ENCODE peak calls at places on chromosome 21, in five cellular contexts. G is left ventricle myocardium inferior, U is fibroblast of pulmonary artery, E is stomach, H is foreskin fibroblast. K is an unnamed sample.

GRCh38 chr21:46136739-46137349 is 18.5 kb downstream of the FTCD start:
- DNase-seq in H (no peak), G (no peak), E (no peak), U (no peak), K (no peak)

GRCh38 chr21:37566790-37567725 is 200.5 kb downstream of the DYRK1A start:
- DNase-seq in G (no peak), U (peak; percentile 62), H (no peak), E (no peak), K (no peak)

GRCh38 chr21:36699026-36699545 is at the start of gene SIM2:
- DNase-seq in U (peak; percentile 26), E (peak; percentile 90), G (no peak), H (no peak), K (no peak)

GRCh38 chr21:41360072-41360821 is 1.6 kb upstream of the MX2 start:
- DNase-seq in H (peak; percentile 21), U (peak; percentile 53), G (peak; percentile 33), E (peak; percentile 79), K (peak; percentile 15)

GRCh38 chr21:45378258-45378966 is 26.6 kb upstream of the COL18A1 start:
- DNase-seq in G (peak; percentile 12), H (peak; percentile 66), E (no peak), U (no peak), K (peak; percentile 45)

GRCh38 chr21:38293765-38294164 is 37.0 kb downstream of the KCNJ15 start:
- DNase-seq in G (no peak), U (no peak), H (no peak), E (peak; percentile 64), K (no peak)

GRCh38 chr21:28089599-28090421 is 902.9 kb downstream of the LTN1 start:
- DNase-seq in E (no peak), G (peak; percentile 45), H (no peak), U (no peak), K (no peak)

GRCh38 chr21:23316190-23316589 is 2291.1 kb downstream of the MRPL39 start:
- DNase-seq in G (no peak), H (no peak), E (no peak), U (no peak), K (no peak)

GRCh38 chr21:38401527-38401926 is 96.8 kb downstream of the ERG start:
- DNase-seq in E (no peak), G (no peak), U (no peak), H (no peak), K (no peak)

GRCh38 chr21:23687154-23687553 is 1920.1 kb downstream of the MRPL39 start:
- DNase-seq in E (no peak), H (no peak), G (no peak), U (no peak), K (no peak)

GRCh38 chr21:35189077-35189863 is 140.2 kb upstream of the RUNX1 start:
- DNase-seq in E (no peak), G (no peak), U (peak; percentile 67), H (peak; percentile 92), K (peak; percentile 89)

GRCh38 chr21:14495075-14495474 is 51.0 kb downstream of the SAMSN1 start:
- DNase-seq in G (no peak), E (no peak), U (no peak), H (no peak), K (no peak)

GRCh38 chr21:36454079-36454478 is 25.8 kb downstream of the CLDN14 start:
- DNase-seq in G (no peak), E (no peak), U (no peak), H (no peak), K (no peak)

GRCh38 chr21:43718872-43719747 is at the start of gene PDXK:
- DNase-seq in H (peak; percentile 80), U (peak; percentile 78), G (peak; percentile 88), E (peak; percentile 92), K (peak; percentile 86)
- TF ChIP-seq CTCF in H (no peak), U (no peak), G (no peak), E (no peak), K (peak; percentile 12)

GRCh38 chr21:18954415-18954972 is 550.9 kb upstream of the TMPRSS15 start:
- DNase-seq in G (no peak), E (no peak), U (no peak), H (no peak), K (peak; percentile 9)

GRCh38 chr21:18950045-18950740 is 546.6 kb upstream of the TMPRSS15 start:
- DNase-seq in E (no peak), G (no peak), U (no peak), H (no peak), K (no peak)

DNA sequence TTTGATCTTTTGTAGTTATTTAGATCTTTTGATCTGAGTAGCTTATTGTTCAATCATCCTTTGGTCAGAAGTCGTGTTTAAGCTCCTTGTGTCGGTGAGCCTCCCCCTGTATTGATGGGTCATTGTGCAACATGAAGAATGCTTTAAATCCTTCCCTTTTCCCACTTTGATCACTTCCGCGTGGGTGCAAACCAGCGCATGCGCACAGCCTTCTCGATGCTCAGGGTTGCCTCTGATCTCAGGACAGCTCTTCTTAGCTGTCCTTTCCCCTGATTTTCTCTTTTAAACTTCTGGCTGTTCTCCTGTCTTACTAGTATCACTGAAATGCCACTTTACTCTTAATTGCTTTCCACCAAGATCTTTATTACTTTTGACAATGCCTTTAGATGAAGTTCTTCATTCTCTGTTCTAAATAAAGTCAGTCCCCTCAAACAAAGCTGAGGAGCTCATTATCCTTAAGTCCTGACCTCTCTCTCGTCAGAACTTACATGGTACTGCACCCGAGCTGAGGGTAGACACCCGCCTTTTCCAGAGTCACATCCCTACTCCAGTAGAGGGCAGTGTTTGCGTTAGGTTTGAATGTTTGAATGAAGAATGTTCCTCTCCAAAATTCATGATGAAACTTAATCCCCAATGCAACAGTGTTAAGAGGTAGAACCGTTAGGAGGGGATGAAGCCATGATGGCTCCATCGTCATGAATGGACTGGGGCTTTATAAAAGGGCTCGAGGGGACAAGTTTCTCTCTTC is 547.9 kb upstream of the TMPRSS15 start:
- DNase-seq in G (no peak), U (peak; percentile 0), E (no peak), H (no peak), K (peak; percentile 44)
- TF ChIP-seq CTCF in G (peak; percentile 61), U (no peak), E (peak; percentile 7), H (no peak), K (peak; percentile 62)

DNA sequence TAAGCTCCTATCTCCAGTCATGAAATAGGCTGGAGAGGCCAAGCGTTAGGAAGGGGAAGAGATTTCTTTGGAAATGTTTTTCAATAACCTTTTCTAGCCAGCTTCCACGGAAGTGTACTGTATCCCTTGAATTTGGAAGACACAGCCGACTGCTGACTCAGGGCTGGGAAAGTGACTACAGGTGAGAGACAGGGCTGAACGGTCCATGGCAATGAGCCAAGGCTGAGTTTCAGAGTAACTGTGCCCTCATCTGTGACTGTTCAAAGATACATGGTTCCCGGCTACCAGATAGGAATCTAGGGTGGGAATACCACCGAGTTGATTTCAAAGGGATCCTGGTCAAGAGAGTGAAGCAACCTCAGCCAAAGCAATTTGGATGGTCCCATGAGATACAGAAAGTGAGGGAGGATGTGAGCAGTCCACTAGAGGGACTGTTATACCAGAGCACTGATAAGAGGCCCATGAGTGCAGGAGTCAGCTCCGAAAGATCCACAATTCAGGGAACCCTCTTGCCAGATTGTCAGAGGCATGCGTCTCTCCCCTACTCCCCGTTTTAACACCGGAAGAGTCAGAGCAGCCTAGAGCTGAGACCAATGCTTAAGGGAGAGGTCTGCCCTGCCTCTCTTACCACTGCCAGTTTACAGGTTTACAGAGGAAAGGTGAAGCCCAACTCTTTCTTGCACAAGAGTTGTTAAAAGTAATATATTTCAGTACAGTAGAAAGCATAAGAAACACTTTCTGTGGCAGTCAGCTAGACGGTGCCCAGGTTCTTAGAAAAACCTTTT is 3.2 kb upstream of the KRTAP19-8 start:
- DNase-seq in U (no peak), G (no peak), H (no peak), E (no peak), K (no peak)
- TF ChIP-seq CTCF in U (no peak), G (no peak), H (no peak), E (no peak), K (no peak)

DNA sequence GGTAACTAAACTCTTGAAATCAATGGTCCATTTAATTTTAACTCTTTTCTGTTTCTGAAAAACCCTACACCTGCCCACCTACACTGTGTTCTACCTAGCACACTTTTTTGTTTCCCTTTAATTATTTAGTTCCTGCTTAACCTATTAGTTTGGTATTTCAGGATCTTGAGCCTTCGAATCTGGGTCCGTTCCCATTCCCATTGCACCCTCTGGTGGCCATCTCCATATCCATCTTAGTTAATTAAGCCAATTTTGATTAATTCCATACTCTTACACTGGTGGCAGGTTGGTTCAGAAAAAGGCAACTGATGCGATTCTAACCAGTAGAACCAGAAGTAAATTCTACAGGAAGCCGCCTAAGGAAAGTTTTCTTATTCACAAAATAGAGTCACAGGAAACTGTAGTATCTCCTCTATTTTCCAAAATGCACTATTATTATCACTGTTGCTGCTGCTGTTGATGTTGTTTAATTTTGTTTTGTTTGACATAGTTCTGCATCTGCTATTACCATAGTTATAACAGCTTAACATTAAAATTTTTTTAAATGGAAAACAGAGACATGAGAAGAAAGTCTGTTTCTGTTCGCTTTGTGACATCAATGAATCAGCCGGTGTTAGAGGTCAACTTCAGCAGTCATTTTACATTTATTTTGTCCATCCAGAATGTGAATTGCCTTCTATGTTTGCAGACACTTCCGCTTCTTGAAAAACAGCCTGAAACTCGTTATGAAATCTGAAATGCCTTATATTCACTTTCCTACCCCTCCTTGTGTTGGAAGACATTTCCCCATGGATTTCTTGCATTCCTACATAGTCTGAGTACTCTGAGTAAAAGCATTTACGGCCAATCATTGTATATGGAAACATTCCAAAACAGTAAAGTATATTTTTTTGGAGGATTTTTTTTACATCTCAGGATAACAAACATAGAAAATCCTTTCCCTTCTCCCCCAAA is 115.5 kb upstream of the NCAM2 start:
- DNase-seq in G (no peak), E (peak; percentile 47), H (peak; percentile 1), U (peak; percentile 27), K (peak; percentile 71)
- TF ChIP-seq CTCF in G (peak; percentile 54), E (peak; percentile 63), H (peak; percentile 53), U (peak; percentile 46), K (peak; percentile 84)

GRCh38 chr21:32359719-32360260 is 33.0 kb downstream of the URB1 start:
- DNase-seq in U (peak; percentile 21), G (no peak), H (no peak), E (no peak), K (peak; percentile 46)
- TF ChIP-seq CTCF in U (peak; percentile 35), G (peak; percentile 46), H (peak; percentile 33), E (no peak), K (peak; percentile 52)

K was measured in choroid plexus epithelial cell.